ENCODE peak calls at places on chromosomes 3 and 15, in five cellular contexts. L is suprapubic skin, D is transverse colon, O is breast epithelium, X is sigmoid colon. Q is an unnamed sample.

GRCh38 chr15:69939513-69940440 is 157.9 kb downstream of the TLE3 start:
- DNase-seq in O (peak; percentile 23), L (no peak), D (no peak), X (no peak), Q (no peak)

GRCh38 chr3:113485161-113485609 is 29.8 kb downstream of the SPICE1 start:
- DNase-seq in O (no peak), D (peak; percentile 6), L (no peak), X (no peak), Q (no peak)

GRCh38 chr3:88235102-88235501 is 85.3 kb downstream of the C3orf38 start:
- DNase-seq in X (no peak), O (no peak), L (no peak), D (no peak), Q (no peak)

GRCh38 chr3:30333143-30333542 is 273.3 kb upstream of the TGFBR2 start:
- DNase-seq in L (no peak), X (no peak), O (no peak), D (no peak), Q (no peak)

GRCh38 chr3:42505203-42505848 is 2.9 kb downstream of the VIPR1 start:
- DNase-seq in X (peak; percentile 47), L (peak; percentile 55), O (peak; percentile 15), D (peak; percentile 75), Q (peak; percentile 73)

GRCh38 chr3:11591401-11592266 is 52.1 kb downstream of the VGLL4 start:
- DNase-seq in L (no peak), O (peak; percentile 79), X (peak; percentile 85), D (no peak), Q (no peak)

GRCh38 chr15:35078221-35078915 is 6.7 kb downstream of the NANOGP8 start:
- DNase-seq in L (no peak), X (no peak), D (peak; percentile 14), O (no peak), Q (no peak)

GRCh38 chr3:149401215-149401925 is 23.9 kb upstream of the TM4SF1 start:
- DNase-seq in D (no peak), L (no peak), O (no peak), X (no peak), Q (no peak)

GRCh38 chr15:39918688-39919385 is 1.2 kb downstream of the GPR176 start:
- DNase-seq in D (no peak), L (no peak), X (no peak), O (no peak), Q (no peak)

GRCh38 chr3:141618103-141618502 is 120.0 kb upstream of the RNF7 start:
- DNase-seq in O (no peak), X (no peak), D (no peak), L (no peak), Q (no peak)

GRCh38 chr3:141618511-141618910 is 119.6 kb upstream of the RNF7 start:
- DNase-seq in D (no peak), L (no peak), O (no peak), X (no peak), Q (no peak)

GRCh38 chr3:141623732-141624131 is 114.4 kb upstream of the RNF7 start:
- DNase-seq in L (no peak), D (no peak), X (no peak), O (no peak), Q (no peak)

GRCh38 chr3:141618938-141619337 is 119.2 kb upstream of the RNF7 start:
- DNase-seq in L (no peak), D (no peak), X (no peak), O (no peak), Q (no peak)

GRCh38 chr3:141619450-141619849 is 118.6 kb upstream of the RNF7 start:
- DNase-seq in L (no peak), O (no peak), X (no peak), D (no peak), Q (no peak)
- TF ChIP-seq POLR2AphosphoS5 in L (no peak), O (no peak), X (no peak), D (no peak), Q (no peak)

DNA sequence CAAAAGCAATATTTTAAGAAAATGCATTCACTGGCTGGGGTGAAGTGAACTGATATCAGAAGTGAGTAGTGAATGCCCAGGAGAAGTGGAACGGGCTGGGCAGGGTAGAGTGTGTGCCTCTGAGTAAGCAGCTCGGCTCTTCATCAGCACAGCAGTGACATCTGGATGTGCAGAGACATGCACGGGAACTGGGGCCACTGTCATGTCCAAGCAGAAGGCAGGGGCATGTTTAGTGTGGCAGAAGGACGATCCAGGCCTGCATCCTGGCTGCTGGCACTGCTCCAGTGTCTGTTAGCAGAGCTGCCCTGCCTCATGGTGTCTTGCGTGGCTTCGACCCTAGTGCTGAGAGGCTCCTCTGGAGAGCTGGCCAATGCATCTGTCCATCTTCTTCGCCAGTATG is 305.6 kb upstream of the LRRFIP2 start:
- DNase-seq in O (no peak), L (no peak), X (peak; percentile 66), D (no peak), Q (no peak)
- H3K36me3 ChIP-seq in O (no peaks in the 10 kb centered on the region), L (peaks cover 5% of the 10 kb centered on the region), X (peaks cover 2% of the 10 kb centered on the region), D (no peaks in the 10 kb centered on the region), Q (peaks cover 26% of the 10 kb centered on the region)

DNA sequence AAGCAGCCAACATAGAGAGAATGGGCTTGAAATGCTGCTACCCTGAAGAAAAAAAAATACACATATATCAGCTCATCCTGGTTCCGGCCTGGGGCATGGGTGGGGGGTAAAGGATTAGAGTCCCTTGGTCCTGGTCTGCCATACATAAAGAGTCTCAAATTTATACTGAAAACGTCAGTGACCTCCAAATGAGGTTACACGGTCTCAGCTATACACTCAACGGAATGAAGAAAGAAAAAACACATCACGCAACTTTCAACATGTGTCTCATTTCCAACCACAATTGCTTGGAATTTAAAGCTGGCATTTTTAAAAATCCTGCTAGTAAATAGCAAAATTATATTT is 612.8 kb downstream of the MCTP2 start:
- DNase-seq in O (no peak), D (no peak), X (no peak), L (no peak), Q (no peak)
- H3K4me3 ChIP-seq in O (no peak overlapping the region), D (peak overlapping the region; percentile 42), X (peak overlapping the region; percentile 54), L (peak overlapping the region; percentile 46), Q (no peak overlapping the region)

DNA sequence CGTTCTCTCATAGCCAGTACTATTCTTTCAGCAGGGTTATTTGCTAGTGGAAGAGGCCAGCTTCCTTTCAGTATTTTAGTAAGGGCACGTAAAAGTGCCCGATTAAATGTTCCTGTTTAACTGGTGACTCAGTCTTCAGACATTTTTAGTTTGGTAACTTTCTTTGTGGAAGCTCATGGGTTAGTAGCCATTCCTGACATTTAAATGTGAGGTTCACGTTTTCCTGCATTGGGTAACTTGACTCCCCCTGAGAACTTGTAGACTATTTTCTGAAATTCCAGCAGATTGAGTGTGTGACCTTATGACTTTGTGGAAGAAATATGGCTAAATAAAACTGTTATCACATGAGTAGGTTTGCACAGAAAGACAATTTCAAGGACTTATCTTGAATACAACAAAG is 16.9 kb downstream of the ABHD2 start:
- DNase-seq in X (no peak), D (no peak), O (no peak), L (no peak), Q (no peak)
- TF ChIP-seq POLR2AphosphoS5 in X (peak; percentile 4), D (peak; percentile 8), O (no peak), L (no peak), Q (no peak)

GRCh38 chr3:37321863-37322262 is 147.5 kb upstream of the LRRFIP2 start:
- DNase-seq in L (no peak), O (no peak), X (no peak), D (no peak), Q (no peak)
- H3K36me3 ChIP-seq in L (peaks cover 45% of the 10 kb centered on the region), O (peaks cover 7% of the 10 kb centered on the region), X (peaks cover 4% of the 10 kb centered on the region), D (peaks cover 78% of the 10 kb centered on the region), Q (peaks cover 82% of the 10 kb centered on the region)

GRCh38 chr3:14441920-14442300 is 39.5 kb downstream of the SLC6A6 start:
- DNase-seq in L (no peak), D (no peak), O (no peak), X (no peak), Q (no peak)

GRCh38 chr3:14441240-14441919 is 39.0 kb downstream of the SLC6A6 start:
- DNase-seq in D (no peak), X (no peak), O (no peak), L (no peak), Q (no peak)

GRCh38 chr3:14440168-14440518 is 37.7 kb downstream of the SLC6A6 start:
- DNase-seq in X (no peak), D (no peak), L (no peak), O (no peak), Q (no peak)

GRCh38 chr3:14439501-14440167 is 37.2 kb downstream of the SLC6A6 start:
- DNase-seq in L (no peak), D (peak; percentile 73), O (no peak), X (peak; percentile 78), Q (peak; percentile 92)

GRCh38 chr3:14440531-14441239 is 38.3 kb downstream of the SLC6A6 start:
- DNase-seq in D (no peak), O (no peak), X (no peak), L (no peak), Q (no peak)
- H3K4me3 ChIP-seq in D (no peak overlapping the region), O (no peak overlapping the region), X (no peak overlapping the region), L (no peak overlapping the region), Q (no peak overlapping the region)

GRCh38 chr15:73923488-73924164 is 2.6 kb upstream of the LOXL1 start:
- DNase-seq in D (no peak), X (no peak), L (no peak), O (no peak), Q (peak; percentile 68)

GRCh38 chr15:73922186-73923151 is 3.8 kb upstream of the LOXL1 start:
- DNase-seq in L (no peak), O (no peak), X (no peak), D (no peak), Q (peak; percentile 73)

GRCh38 chr15:73923156-73923487 is 3.1 kb upstream of the LOXL1 start:
- DNase-seq in X (no peak), O (no peak), L (no peak), D (no peak), Q (no peak)

GRCh38 chr15:73926191-73927002 is at the start of gene LOXL1:
- DNase-seq in L (no peak), D (peak; percentile 63), X (peak; percentile 90), O (peak; percentile 44), Q (peak; percentile 85)

GRCh38 chr15:73924258-73924921 is 1.9 kb upstream of the LOXL1 start:
- DNase-seq in O (no peak), X (no peak), D (no peak), L (no peak), Q (peak; percentile 71)
- TF ChIP-seq POLR2AphosphoS5 in O (no peak), X (no peak), D (no peak), L (no peak), Q (no peak)

Q was measured in spleen.